ENCODE peak calls at places on chromosomes 11 and 22, in four cellular contexts. One of them, this sample, is unnamed.

GRCh38 chr22:41217553-41218157 is 12.5 kb downstream of the L3MBTL2 start:
- DNase-seq in progenitor cell of endocrine pancreas: no peak
- DNase-seq in lung: peak
- DNase-seq in amniotic epithelial cell: peak
- DNase-seq in this sample: peak

GRCh38 chr11:112844530-112844929 is 116.7 kb upstream of the NCAM1 start:
- DNase-seq in amniotic epithelial cell: no peak
- DNase-seq in progenitor cell of endocrine pancreas: no peak
- DNase-seq in lung: no peak
- DNase-seq in this sample: no peak

GRCh38 chr22:30943368-30943767 is 25.2 kb downstream of the MORC2 start:
- DNase-seq in lung: no peak
- DNase-seq in progenitor cell of endocrine pancreas: no peak
- DNase-seq in amniotic epithelial cell: no peak
- DNase-seq in this sample: no peak

GRCh38 chr11:64284962-64285884 is at the start of gene GPR137:
- DNase-seq in progenitor cell of endocrine pancreas: peak
- DNase-seq in lung: peak
- DNase-seq in amniotic epithelial cell: peak
- DNase-seq in this sample: peak

GRCh38 chr11:46674463-46675287 is 25.7 kb downstream of the ARHGAP1 start:
- DNase-seq in amniotic epithelial cell: peak
- DNase-seq in progenitor cell of endocrine pancreas: no peak
- DNase-seq in lung: no peak
- DNase-seq in this sample: peak

GRCh38 chr11:20933086-20933485 is 263.7 kb downstream of the NELL1 start:
- DNase-seq in amniotic epithelial cell: no peak
- DNase-seq in progenitor cell of endocrine pancreas: no peak
- DNase-seq in lung: no peak
- DNase-seq in this sample: no peak

GRCh38 chr11:121270286-121270685 is 22.3 kb upstream of the SC5D start:
- DNase-seq in amniotic epithelial cell: no peak
- DNase-seq in lung: no peak
- DNase-seq in progenitor cell of endocrine pancreas: no peak
- DNase-seq in this sample: no peak

GRCh38 chr11:2089536-2090165 is 49.5 kb downstream of the IGF2 start:
- DNase-seq in lung: no peak
- DNase-seq in progenitor cell of endocrine pancreas: no peak
- DNase-seq in amniotic epithelial cell: peak
- DNase-seq in this sample: peak

GRCh38 chr11:73729594-73730206 is 31.2 kb downstream of the RAB6A start:
- DNase-seq in progenitor cell of endocrine pancreas: peak
- DNase-seq in amniotic epithelial cell: no peak
- DNase-seq in lung: no peak
- DNase-seq in this sample: no peak

GRCh38 chr11:132422725-132423124 is 1052.3 kb downstream of the NTM start:
- DNase-seq in lung: no peak
- DNase-seq in progenitor cell of endocrine pancreas: no peak
- DNase-seq in amniotic epithelial cell: no peak
- DNase-seq in this sample: no peak

GRCh38 chr11:1564535-1565172 is 7.4 kb downstream of the DUSP8 start:
- DNase-seq in amniotic epithelial cell: peak
- DNase-seq in progenitor cell of endocrine pancreas: peak
- DNase-seq in lung: no peak
- DNase-seq in this sample: peak

GRCh38 chr22:29335656-29336055 is 20.2 kb upstream of the RASL10A start:
- DNase-seq in amniotic epithelial cell: no peak
- DNase-seq in lung: no peak
- DNase-seq in progenitor cell of endocrine pancreas: no peak
- DNase-seq in this sample: no peak

GRCh38 chr11:57348052-57348451 is 9.9 kb downstream of the P2RX3 start:
- DNase-seq in amniotic epithelial cell: no peak
- DNase-seq in progenitor cell of endocrine pancreas: no peak
- DNase-seq in lung: no peak
- DNase-seq in this sample: no peak

GRCh38 chr11:66467756-66468155 is 1.1 kb downstream of the PELI3 start:
- DNase-seq in lung: peak
- DNase-seq in amniotic epithelial cell: no peak
- DNase-seq in progenitor cell of endocrine pancreas: no peak
- DNase-seq in this sample: no peak

GRCh38 chr22:49532831-49533802 is 294.6 kb downstream of the BRD1 start:
- DNase-seq in amniotic epithelial cell: no peak
- DNase-seq in progenitor cell of endocrine pancreas: no peak
- DNase-seq in lung: no peak
- DNase-seq in this sample: no peak

GRCh38 chr11:70032470-70032795 is 45.7 kb upstream of the ANO1 start:
- DNase-seq in amniotic epithelial cell: no peak
- DNase-seq in lung: no peak
- DNase-seq in progenitor cell of endocrine pancreas: no peak
- DNase-seq in this sample: no peak

GRCh38 chr22:48943567-48944432 is 883.9 kb downstream of the BRD1 start:
- DNase-seq in amniotic epithelial cell: no peak
- DNase-seq in progenitor cell of endocrine pancreas: peak
- DNase-seq in lung: peak
- DNase-seq in this sample: no peak

GRCh38 chr11:19919050-19919561 is 206.5 kb downstream of the NAV2 start:
- DNase-seq in lung: peak
- DNase-seq in progenitor cell of endocrine pancreas: no peak
- DNase-seq in amniotic epithelial cell: peak
- DNase-seq in this sample: peak

This sample was measured in iris pigment epithelial cell.